ENCODE peak calls at places on chromosome 22, in six cellular contexts. J, B, K, T, X and I are unnamed samples.

GRCh38 chr22:30495041-30495784 is 10.3 kb downstream of the SEC14L4 start:
- DNase-seq in J (no peak), B (no peak), K (no peak), T (no peak), X (no peak), I (no peak)

GRCh38 chr22:37173709-37174108 is 14.3 kb downstream of the C1QTNF6 start:
- DNase-seq in J (no peak), B (no peak), K (no peak), T (no peak), X (no peak), I (no peak)

GRCh38 chr22:37103696-37104452 is 5.6 kb downstream of the TMPRSS6 start:
- DNase-seq in J (no peak), B (no peak), K (no peak), T (no peak), X (no peak), I (no peak)

GRCh38 chr22:47071812-47072641 is 309.6 kb downstream of the TBC1D22A start:
- DNase-seq in J (no peak), B (no peak), K (no peak), T (no peak), X (no peak), I (no peak)

GRCh38 chr22:27146871-27147591 is 489.6 kb downstream of the MIAT start:
- DNase-seq in J (no peak), B (no peak), K (no peak), T (no peak), X (no peak), I (no peak)

GRCh38 chr22:17410576-17410975 is 41.3 kb downstream of the CECR2 start:
- DNase-seq in J (no peak), B (no peak), K (no peak), T (no peak), X (no peak), I (no peak)

GRCh38 chr22:25745341-25746011 is 3.5 kb downstream of the MYO18B start:
- DNase-seq in J (no peak), B (no peak), K (no peak), T (no peak), X (no peak), I (no peak)

GRCh38 chr22:35883028-35883620 is 145.5 kb downstream of the RBFOX2 start:
- DNase-seq in J (no peak), B (no peak), K (peak; percentile 15), T (no peak), X (no peak), I (no peak)

GRCh38 chr22:24370426-24370825 is 57.0 kb upstream of the ADORA2A start:
- DNase-seq in J (no peak), B (no peak), K (no peak), T (no peak), X (no peak), I (no peak)

GRCh38 chr22:32684148-32684821 is 117.2 kb upstream of the TIMP3 start:
- DNase-seq in J (no peak), B (no peak), K (no peak), T (no peak), X (no peak), I (no peak)

GRCh38 chr22:21443735-21444421 is 23.3 kb upstream of the TMEM191C start:
- DNase-seq in J (no peak), B (no peak), K (no peak), T (no peak), X (no peak), I (no peak)

GRCh38 chr22:32202539-32203180 is 2.2 kb downstream of the RFPL2 start:
- DNase-seq in J (peak; percentile 6), B (peak; percentile 62), K (peak; percentile 79), T (no peak), X (no peak), I (no peak)

GRCh38 chr22:33112606-33113005 is 54.4 kb upstream of the SYN3 start:
- DNase-seq in J (peak; percentile 76), B (no peak), K (no peak), T (no peak), X (no peak), I (no peak)

GRCh38 chr22:20777420-20778177 is 3.7 kb downstream of the SERPIND1 start:
- DNase-seq in J (no peak), B (no peak), K (peak; percentile 36), T (no peak), X (no peak), I (no peak)

GRCh38 chr22:45496451-45496941 is 6.2 kb upstream of the FBLN1 start:
- DNase-seq in J (no peak), B (no peak), K (no peak), T (no peak), X (no peak), I (no peak)

GRCh38 chr22:43279867-43280519 is 63.2 kb downstream of the SCUBE1 start:
- DNase-seq in J (no peak), B (no peak), K (no peak), T (no peak), X (no peak), I (no peak)

GRCh38 chr22:20582171-20582511 is 74.7 kb downstream of the MED15 start:
- DNase-seq in J (no peak), B (no peak), K (no peak), T (no peak), X (no peak), I (no peak)

GRCh38 chr22:39216143-39216490 is 28.7 kb downstream of the PDGFB start:
- DNase-seq in J (no peak), B (no peak), K (no peak), T (no peak), X (no peak), I (no peak)

GRCh38 chr22:46099740-46100139 is 50.6 kb upstream of the PPARA start:
- DNase-seq in J (no peak), B (no peak), K (no peak), T (no peak), X (no peak), I (no peak)

GRCh38 chr22:41682033-41682807 is 6.4 kb downstream of the SNU13 start:
- DNase-seq in J (peak; percentile 72), B (peak; percentile 91), K (peak; percentile 93), T (peak; percentile 72), X (peak; percentile 79), I (peak; percentile 82)